ENCODE peak calls at places on chromosomes 11 and 22, in four cellular contexts. I is HCT116, Q is HepG2, J is K562. B is an unnamed sample.

GRCh38 chr11:31956310-31956709 is 134.6 kb upstream of the RCN1 start:
- DNase-seq in Q (no peak), J (no peak), I (no peak), B (no peak)

GRCh38 chr22:17633217-17633997 is 4.9 kb upstream of the ATP6V1E1 start:
- DNase-seq in J (peak), I (peak), Q (peak), B (peak)

GRCh38 chr22:48320048-48320655 is 1507.5 kb downstream of the BRD1 start:
- DNase-seq in I (no peak), Q (no peak), J (no peak), B (no peak)

GRCh38 chr22:40594346-40594745 is 42.2 kb downstream of the MRTFA start:
- DNase-seq in Q (no peak), J (no peak), I (no peak), B (no peak)

GRCh38 chr11:128713595-128713994 is 19.7 kb downstream of the FLI1 start:
- DNase-seq in Q (no peak), J (no peak), I (no peak), B (no peak)

GRCh38 chr11:71251761-71252433 is 480 bp downstream of the SHANK2 start:
- DNase-seq in J (no peak), Q (no peak), I (no peak), B (no peak)

GRCh38 chr22:23183107-23183698 is 2.9 kb downstream of the BCR start:
- DNase-seq in I (no peak), Q (peak), J (peak), B (no peak)

GRCh38 chr11:134604886-134605285 is 192.8 kb upstream of the B3GAT1 start:
- DNase-seq in J (no peak), Q (no peak), I (no peak), B (no peak)

GRCh38 chr11:72217856-72218745 is 1.5 kb downstream of the FOLR2 start:
- DNase-seq in I (no peak), J (no peak), Q (no peak), B (no peak)

GRCh38 chr11:8267831-8268529 is 4.3 kb upstream of the LMO1 start:
- DNase-seq in J (no peak), I (no peak), Q (no peak), B (no peak)

GRCh38 chr11:70580036-70580805 is 181.9 kb downstream of the CTTN start:
- DNase-seq in J (no peak), Q (no peak), I (no peak), B (no peak)

GRCh38 chr11:64298966-64299846 is 952 bp upstream of the CATSPERZ start:
- DNase-seq in I (no peak), J (no peak), Q (no peak), B (no peak)

GRCh38 chr11:10743354-10744035 is 7.6 kb upstream of the CTR9 start:
- DNase-seq in I (no peak), Q (no peak), J (peak), B (no peak)

GRCh38 chr11:373716-374551 is 4.6 kb downstream of the B4GALNT4 start:
- DNase-seq in Q (peak), J (no peak), I (no peak), B (no peak)

GRCh38 chr11:17563248-17563647 is 16.2 kb downstream of the OTOG start:
- DNase-seq in J (no peak), I (no peak), Q (no peak), B (no peak)

GRCh38 chr11:123325535-123325934 is 104.5 kb upstream of the GRAMD1B start:
- DNase-seq in Q (no peak), J (no peak), I (no peak), B (no peak)

DNA sequence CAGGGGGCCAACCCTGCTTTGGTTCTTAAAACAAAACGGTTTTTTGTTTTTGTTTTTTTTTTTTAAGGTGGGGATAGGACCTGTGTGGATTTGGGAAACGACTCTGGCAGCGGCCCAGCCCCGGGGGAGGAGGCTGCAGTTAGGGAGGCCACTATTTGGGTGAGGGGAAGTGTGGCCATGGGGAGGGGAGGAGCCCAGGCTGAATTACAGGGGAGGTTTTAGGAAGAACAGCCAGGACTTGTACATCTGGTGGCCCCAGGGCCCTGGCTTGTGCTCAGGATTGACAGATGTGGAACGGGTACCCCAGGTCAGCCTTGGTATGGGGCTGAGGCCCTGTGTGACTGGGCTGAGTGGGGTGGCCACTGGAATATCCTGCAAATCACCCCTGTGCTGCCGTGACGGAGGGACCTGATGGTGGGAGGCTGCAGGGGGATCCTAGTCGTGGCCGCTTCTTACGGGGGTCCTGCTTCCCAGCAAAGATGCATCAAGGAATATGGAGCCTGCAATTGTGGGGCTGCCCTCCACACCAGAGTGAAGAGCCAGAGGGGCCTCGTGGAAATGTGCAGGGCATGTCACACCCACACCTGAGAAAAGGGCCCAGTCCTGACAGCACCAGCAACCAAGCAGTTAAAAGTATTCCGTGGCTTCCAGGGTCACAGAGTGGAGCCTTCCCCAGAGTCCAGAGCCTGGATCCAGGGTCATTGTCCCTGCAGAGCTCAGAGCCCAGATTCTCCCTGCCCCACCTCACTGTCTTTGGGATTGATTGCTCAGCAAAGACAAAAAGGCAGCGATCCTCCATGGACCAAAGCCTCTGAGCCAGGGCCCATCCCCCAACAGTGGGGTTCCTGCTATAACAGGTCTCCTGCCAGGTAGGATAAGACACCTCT is 55.2 kb upstream of the WNT7B start:
- DNase-seq in Q (no peak), I (no peak), J (no peak), B (no peak)
- TF ChIP-seq TCF7L2 in Q (no peak), I (no peak), J (no peak), B (no peak)

GRCh38 chr22:26318975-26319374 is 110.1 kb upstream of the ASPHD2 start:
- DNase-seq in I (no peak), Q (peak), J (peak), B (no peak)
- TF ChIP-seq CTCF in I (no peak), Q (peak), J (peak), B (no peak)

GRCh38 chr22:36725366-36726006 is 21.9 kb upstream of the CACNG2 start:
- DNase-seq in J (no peak), I (no peak), Q (no peak), B (no peak)
- TF ChIP-seq TCF7L2 in J (no peak), I (no peak), Q (no peak), B (no peak)

GRCh38 chr11:65300621-65301290 is 13.9 kb upstream of the CDC42EP2 start:
- DNase-seq in Q (no peak), I (no peak), J (no peak), B (no peak)
- TF ChIP-seq CTCF in Q (no peak), I (no peak), J (no peak), B (no peak)

GRCh38 chr11:65352783-65353182 is 1.8 kb upstream of the TIGD3 start:
- DNase-seq in J (no peak), Q (no peak), I (no peak), B (no peak)
- TF ChIP-seq TCF7L2 in J (no peak), Q (no peak), I (no peak), B (no peak)

DNA sequence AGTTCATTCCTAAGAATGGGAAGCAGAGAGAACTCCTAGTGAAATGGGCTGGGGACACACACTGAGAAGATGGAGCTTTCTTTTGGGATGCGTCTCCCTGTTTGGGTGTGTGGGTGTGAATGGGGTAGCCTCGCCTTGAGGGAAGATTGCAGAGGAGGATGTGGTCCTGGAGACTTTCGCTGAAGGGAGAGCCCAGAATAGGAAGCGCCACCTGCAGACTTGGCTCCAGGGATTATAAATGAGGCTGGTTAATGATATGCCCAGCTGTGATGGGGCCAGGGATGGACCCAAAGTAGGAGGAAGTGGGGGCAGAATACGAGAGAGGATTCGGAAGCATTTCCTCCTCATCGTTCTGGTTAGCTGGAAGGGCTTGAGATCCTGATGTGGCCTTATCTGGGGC is 13.7 kb downstream of the RELT start:
- DNase-seq in Q (no peak), I (no peak), J (no peak), B (no peak)
- TF ChIP-seq CTCF in Q (no peak), I (no peak), J (no peak), B (no peak)

GRCh38 chr11:22674470-22675426 is 8.3 kb downstream of the GAS2 start:
- DNase-seq in Q (peak), J (no peak), I (no peak), B (no peak)
- TF ChIP-seq TCF7L2 in Q (no peak), J (no peak), I (no peak), B (no peak)

GRCh38 chr11:117239295-117239694 is 6.8 kb downstream of the RNF214 start:
- DNase-seq in J (no peak), Q (no peak), I (no peak), B (no peak)
- TF ChIP-seq CTCF in J (peak), Q (no peak), I (peak), B (no peak)

GRCh38 chr11:43268161-43268560 is 43.6 kb upstream of the API5 start:
- DNase-seq in Q (no peak), I (no peak), J (no peak), B (no peak)

GRCh38 chr11:43268786-43269185 is 43.0 kb upstream of the API5 start:
- DNase-seq in I (no peak), Q (no peak), J (no peak), B (no peak)

GRCh38 chr11:43269229-43269928 is 42.4 kb upstream of the API5 start:
- DNase-seq in J (no peak), I (no peak), Q (no peak), B (no peak)

GRCh38 chr11:43270468-43270867 is 41.3 kb upstream of the API5 start:
- DNase-seq in Q (no peak), J (no peak), I (no peak), B (no peak)
- TF ChIP-seq TCF7L2 in Q (no peak), J (no peak), I (no peak), B (no peak)